ENCODE peak calls at places on chromosomes 12 and 14, in five cellular contexts. One of them, this sample, is unnamed.

GRCh38 chr12:100574262-100575074 is 984 bp downstream of the GAS2L3 start:
- DNase-seq in activated CD8-positive, alpha-beta memory T cell treated with anti-CD3 and anti-CD28 coated beads, Interleukin-2, amount 50 U/mL, for 4 hours: no peak
- DNase-seq in AG04450: no peak
- DNase-seq in hippocampal formation: no peak
- DNase-seq in activated naive CD4-positive, alpha-beta T cell treated with anti-CD3 and anti-CD28 coated beads for 36 hours: no peak
- DNase-seq in this sample: no peak

GRCh38 chr12:109111775-109112491 is 4.5 kb upstream of the ACACB start:
- DNase-seq in hippocampal formation: peak
- DNase-seq in activated CD8-positive, alpha-beta memory T cell treated with anti-CD3 and anti-CD28 coated beads, Interleukin-2, amount 50 U/mL, for 4 hours: peak
- DNase-seq in AG04450: no peak
- DNase-seq in activated naive CD4-positive, alpha-beta T cell treated with anti-CD3 and anti-CD28 coated beads for 36 hours: peak
- DNase-seq in this sample: no peak

GRCh38 chr12:6613015-6613775 is 6.0 kb upstream of the CHD4 start:
- DNase-seq in AG04450: no peak
- DNase-seq in hippocampal formation: peak
- DNase-seq in activated CD8-positive, alpha-beta memory T cell treated with anti-CD3 and anti-CD28 coated beads, Interleukin-2, amount 50 U/mL, for 4 hours: no peak
- DNase-seq in activated naive CD4-positive, alpha-beta T cell treated with anti-CD3 and anti-CD28 coated beads for 36 hours: peak
- DNase-seq in this sample: no peak

GRCh38 chr14:73786942-73787759 is 64.5 kb upstream of the PTGR2 start:
- DNase-seq in AG04450: no peak
- DNase-seq in activated naive CD4-positive, alpha-beta T cell treated with anti-CD3 and anti-CD28 coated beads for 36 hours: peak
- DNase-seq in activated CD8-positive, alpha-beta memory T cell treated with anti-CD3 and anti-CD28 coated beads, Interleukin-2, amount 50 U/mL, for 4 hours: peak
- DNase-seq in hippocampal formation: peak
- DNase-seq in this sample: no peak

GRCh38 chr12:48997719-48998496 is 1.3 kb downstream of the DDN start:
- DNase-seq in hippocampal formation: no peak
- DNase-seq in activated naive CD4-positive, alpha-beta T cell treated with anti-CD3 and anti-CD28 coated beads for 36 hours: no peak
- DNase-seq in activated CD8-positive, alpha-beta memory T cell treated with anti-CD3 and anti-CD28 coated beads, Interleukin-2, amount 50 U/mL, for 4 hours: peak
- DNase-seq in AG04450: no peak
- DNase-seq in this sample: no peak

GRCh38 chr14:72715910-72716268 is 178.0 kb downstream of the DPF3 start:
- DNase-seq in activated CD8-positive, alpha-beta memory T cell treated with anti-CD3 and anti-CD28 coated beads, Interleukin-2, amount 50 U/mL, for 4 hours: no peak
- DNase-seq in activated naive CD4-positive, alpha-beta T cell treated with anti-CD3 and anti-CD28 coated beads for 36 hours: no peak
- DNase-seq in AG04450: no peak
- DNase-seq in hippocampal formation: no peak
- DNase-seq in this sample: no peak

GRCh38 chr12:26976687-26977086 is 37.5 kb downstream of the TM7SF3 start:
- DNase-seq in activated naive CD4-positive, alpha-beta T cell treated with anti-CD3 and anti-CD28 coated beads for 36 hours: no peak
- DNase-seq in hippocampal formation: no peak
- DNase-seq in activated CD8-positive, alpha-beta memory T cell treated with anti-CD3 and anti-CD28 coated beads, Interleukin-2, amount 50 U/mL, for 4 hours: no peak
- DNase-seq in AG04450: no peak
- DNase-seq in this sample: no peak

GRCh38 chr12:100992194-100992593 is 197.6 kb downstream of the ANO4 start:
- DNase-seq in activated CD8-positive, alpha-beta memory T cell treated with anti-CD3 and anti-CD28 coated beads, Interleukin-2, amount 50 U/mL, for 4 hours: no peak
- DNase-seq in hippocampal formation: no peak
- DNase-seq in activated naive CD4-positive, alpha-beta T cell treated with anti-CD3 and anti-CD28 coated beads for 36 hours: no peak
- DNase-seq in AG04450: no peak
- DNase-seq in this sample: no peak

GRCh38 chr12:42638697-42639096 is 49.2 kb upstream of the PRICKLE1 start:
- DNase-seq in hippocampal formation: no peak
- DNase-seq in AG04450: no peak
- DNase-seq in activated CD8-positive, alpha-beta memory T cell treated with anti-CD3 and anti-CD28 coated beads, Interleukin-2, amount 50 U/mL, for 4 hours: no peak
- DNase-seq in activated naive CD4-positive, alpha-beta T cell treated with anti-CD3 and anti-CD28 coated beads for 36 hours: no peak
- DNase-seq in this sample: no peak

GRCh38 chr12:6688543-6688999 is 604 bp downstream of the ZNF384 start:
- DNase-seq in activated naive CD4-positive, alpha-beta T cell treated with anti-CD3 and anti-CD28 coated beads for 36 hours: peak
- DNase-seq in AG04450: no peak
- DNase-seq in activated CD8-positive, alpha-beta memory T cell treated with anti-CD3 and anti-CD28 coated beads, Interleukin-2, amount 50 U/mL, for 4 hours: no peak
- DNase-seq in hippocampal formation: no peak
- DNase-seq in this sample: no peak

GRCh38 chr14:100537701-100538565 is 49.3 kb downstream of the BEGAIN start:
- DNase-seq in hippocampal formation: peak
- DNase-seq in activated CD8-positive, alpha-beta memory T cell treated with anti-CD3 and anti-CD28 coated beads, Interleukin-2, amount 50 U/mL, for 4 hours: peak
- DNase-seq in AG04450: no peak
- DNase-seq in activated naive CD4-positive, alpha-beta T cell treated with anti-CD3 and anti-CD28 coated beads for 36 hours: peak
- DNase-seq in this sample: peak

GRCh38 chr12:92829683-92830282 is 99.3 kb downstream of the EEA1 start:
- DNase-seq in AG04450: no peak
- DNase-seq in activated CD8-positive, alpha-beta memory T cell treated with anti-CD3 and anti-CD28 coated beads, Interleukin-2, amount 50 U/mL, for 4 hours: no peak
- DNase-seq in hippocampal formation: no peak
- DNase-seq in activated naive CD4-positive, alpha-beta T cell treated with anti-CD3 and anti-CD28 coated beads for 36 hours: no peak
- DNase-seq in this sample: no peak

GRCh38 chr12:58541300-58541690 is 379.0 kb downstream of the LRIG3 start:
- DNase-seq in activated CD8-positive, alpha-beta memory T cell treated with anti-CD3 and anti-CD28 coated beads, Interleukin-2, amount 50 U/mL, for 4 hours: no peak
- DNase-seq in hippocampal formation: no peak
- DNase-seq in activated naive CD4-positive, alpha-beta T cell treated with anti-CD3 and anti-CD28 coated beads for 36 hours: no peak
- DNase-seq in AG04450: no peak
- DNase-seq in this sample: no peak

GRCh38 chr14:96793547-96793946 is 3.6 kb upstream of the VRK1 start:
- DNase-seq in activated naive CD4-positive, alpha-beta T cell treated with anti-CD3 and anti-CD28 coated beads for 36 hours: no peak
- DNase-seq in hippocampal formation: no peak
- DNase-seq in activated CD8-positive, alpha-beta memory T cell treated with anti-CD3 and anti-CD28 coated beads, Interleukin-2, amount 50 U/mL, for 4 hours: no peak
- DNase-seq in AG04450: no peak
- DNase-seq in this sample: no peak

GRCh38 chr14:94342334-94342934 is 19.3 kb upstream of the SERPINA6 start:
- DNase-seq in activated naive CD4-positive, alpha-beta T cell treated with anti-CD3 and anti-CD28 coated beads for 36 hours: peak
- DNase-seq in activated CD8-positive, alpha-beta memory T cell treated with anti-CD3 and anti-CD28 coated beads, Interleukin-2, amount 50 U/mL, for 4 hours: no peak
- DNase-seq in AG04450: peak
- DNase-seq in hippocampal formation: no peak
- DNase-seq in this sample: peak

GRCh38 chr14:92586001-92586947 is 72.7 kb downstream of the RIN3 start:
- DNase-seq in activated naive CD4-positive, alpha-beta T cell treated with anti-CD3 and anti-CD28 coated beads for 36 hours: peak
- DNase-seq in activated CD8-positive, alpha-beta memory T cell treated with anti-CD3 and anti-CD28 coated beads, Interleukin-2, amount 50 U/mL, for 4 hours: no peak
- DNase-seq in AG04450: peak
- DNase-seq in hippocampal formation: no peak
- DNase-seq in this sample: no peak

GRCh38 chr12:10634427-10634826 is 21.0 kb upstream of the MAGOHB start:
- DNase-seq in hippocampal formation: no peak
- DNase-seq in activated naive CD4-positive, alpha-beta T cell treated with anti-CD3 and anti-CD28 coated beads for 36 hours: no peak
- DNase-seq in activated CD8-positive, alpha-beta memory T cell treated with anti-CD3 and anti-CD28 coated beads, Interleukin-2, amount 50 U/mL, for 4 hours: no peak
- DNase-seq in AG04450: no peak
- DNase-seq in this sample: no peak

GRCh38 chr14:51006781-51007211 is 62.5 kb upstream of the PYGL start:
- DNase-seq in AG04450: peak
- DNase-seq in activated CD8-positive, alpha-beta memory T cell treated with anti-CD3 and anti-CD28 coated beads, Interleukin-2, amount 50 U/mL, for 4 hours: no peak
- DNase-seq in hippocampal formation: peak
- DNase-seq in activated naive CD4-positive, alpha-beta T cell treated with anti-CD3 and anti-CD28 coated beads for 36 hours: no peak
- DNase-seq in this sample: no peak

GRCh38 chr12:54700301-54700700 is 52.1 kb upstream of the DCD start:
- DNase-seq in hippocampal formation: no peak
- DNase-seq in activated CD8-positive, alpha-beta memory T cell treated with anti-CD3 and anti-CD28 coated beads, Interleukin-2, amount 50 U/mL, for 4 hours: no peak
- DNase-seq in activated naive CD4-positive, alpha-beta T cell treated with anti-CD3 and anti-CD28 coated beads for 36 hours: no peak
- DNase-seq in AG04450: no peak
- DNase-seq in this sample: no peak